ENCODE peak calls at places on chromosomes 2 and 18, in seven cellular contexts. W, Q, N, K, T, C and L are unnamed samples.

GRCh38 chr2:56474412-56475158 is 290.8 kb downstream of the CCDC85A start:
- DNase-seq in W (no peak), Q (no peak), N (no peak), K (peak), T (no peak), C (no peak), L (no peak)

GRCh38 chr2:32289165-32290054 is 11.7 kb downstream of the YIPF4 start:
- DNase-seq in W (no peak), Q (no peak), N (no peak), K (peak), T (no peak), C (no peak), L (no peak)

GRCh38 chr2:238202326-238203103 is 980 bp downstream of the ILKAP start:
- DNase-seq in W (no peak), Q (no peak), N (no peak), K (peak), T (no peak), C (no peak), L (no peak)

GRCh38 chr2:177633910-177634294 is 241.3 kb downstream of the AGPS start:
- DNase-seq in W (no peak), Q (no peak), N (no peak), K (no peak), T (no peak), C (no peak), L (no peak)

GRCh38 chr2:869894-870293 is 80.8 kb upstream of the SNTG2 start:
- DNase-seq in W (no peak), Q (no peak), N (no peak), K (no peak), T (no peak), C (no peak), L (no peak)

GRCh38 chr2:178860551-178860950 is 53.3 kb upstream of the TTN start:
- DNase-seq in W (no peak), Q (no peak), N (no peak), K (no peak), T (no peak), C (no peak), L (no peak)

GRCh38 chr2:157441072-157441454 is 2.8 kb downstream of the CYTIP start:
- DNase-seq in W (no peak), Q (no peak), N (no peak), K (no peak), T (no peak), C (no peak), L (no peak)

GRCh38 chr18:10269226-10269625 is 185.2 kb upstream of the APCDD1 start:
- DNase-seq in W (no peak), Q (no peak), N (no peak), K (no peak), T (no peak), C (no peak), L (no peak)

GRCh38 chr2:20149703-20150030 is 75.3 kb downstream of the SDC1 start:
- DNase-seq in W (no peak), Q (no peak), N (no peak), K (no peak), T (no peak), C (no peak), L (no peak)

GRCh38 chr2:138421971-138422335 is 79.6 kb upstream of the SPOPL start:
- DNase-seq in W (no peak), Q (no peak), N (no peak), K (peak), T (no peak), C (no peak), L (no peak)

GRCh38 chr2:38190542-38191218 is 114.7 kb upstream of the CYP1B1 start:
- DNase-seq in W (no peak), Q (no peak), N (no peak), K (no peak), T (no peak), C (no peak), L (no peak)

GRCh38 chr2:207767461-207768167 is 2.1 kb downstream of the FZD5 start:
- DNase-seq in W (no peak), Q (peak), N (no peak), K (peak), T (peak), C (no peak), L (no peak)

GRCh38 chr18:37547196-37547595 is 18.4 kb downstream of the CELF4 start:
- DNase-seq in W (no peak), Q (no peak), N (no peak), K (no peak), T (no peak), C (no peak), L (no peak)

GRCh38 chr2:188399159-188399558 is 107.5 kb downstream of the GULP1 start:
- DNase-seq in W (no peak), Q (no peak), N (no peak), K (no peak), T (no peak), C (no peak), L (no peak)

GRCh38 chr18:3041857-3042256 is 28.9 kb upstream of the LPIN2 start:
- DNase-seq in W (no peak), Q (no peak), N (no peak), K (no peak), T (no peak), C (no peak), L (no peak)

GRCh38 chr2:127231130-127231865 is 11.2 kb upstream of the CYP27C1 start:
- DNase-seq in W (no peak), Q (no peak), N (no peak), K (no peak), T (no peak), C (no peak), L (no peak)

GRCh38 chr2:148007219-148007900 is 13.2 kb downstream of the ORC4 start:
- DNase-seq in W (no peak), Q (no peak), N (no peak), K (no peak), T (no peak), C (no peak), L (no peak)

GRCh38 chr2:29223851-29224692 is 108.9 kb downstream of the CLIP4 start:
- DNase-seq in W (no peak), Q (peak), N (peak), K (peak), T (no peak), C (no peak), L (peak)

GRCh38 chr2:70898363-70899240 is 37.1 kb upstream of the ATP6V1B1 start:
- DNase-seq in W (no peak), Q (no peak), N (no peak), K (no peak), T (no peak), C (no peak), L (no peak)

GRCh38 chr2:99602475-99602874 is 112.7 kb upstream of the REV1 start:
- DNase-seq in W (no peak), Q (no peak), N (peak), K (no peak), T (no peak), C (no peak), L (peak)

GRCh38 chr2:169803480-169803879 is 4.8 kb downstream of the SSB start:
- DNase-seq in W (no peak), Q (no peak), N (no peak), K (no peak), T (no peak), C (no peak), L (no peak)

GRCh38 chr2:109173311-109174171 is 44.5 kb downstream of the SH3RF3 start:
- DNase-seq in W (no peak), Q (peak), N (no peak), K (no peak), T (no peak), C (no peak), L (no peak)

GRCh38 chr2:240888890-240889573 is 6.9 kb downstream of the MAB21L4 start:
- DNase-seq in W (no peak), Q (no peak), N (no peak), K (no peak), T (no peak), C (no peak), L (no peak)

GRCh38 chr18:63091671-63092364 is 227.8 kb downstream of the BCL2 start:
- DNase-seq in W (no peak), Q (no peak), N (no peak), K (no peak), T (no peak), C (no peak), L (no peak)

GRCh38 chr2:13114391-13114790 is 397.7 kb downstream of the TRIB2 start:
- DNase-seq in W (no peak), Q (no peak), N (peak), K (peak), T (no peak), C (no peak), L (no peak)

GRCh38 chr2:66509326-66509811 is 74.4 kb downstream of the MEIS1 start:
- DNase-seq in W (no peak), Q (no peak), N (peak), K (peak), T (no peak), C (no peak), L (no peak)

GRCh38 chr2:208820289-208820688 is 413.7 kb downstream of the PTH2R start:
- DNase-seq in W (no peak), Q (no peak), N (no peak), K (peak), T (no peak), C (no peak), L (no peak)

GRCh38 chr2:218999881-219000568 is 6.8 kb upstream of the CRYBA2 start:
- DNase-seq in W (no peak), Q (no peak), N (no peak), K (no peak), T (no peak), C (no peak), L (no peak)

GRCh38 chr18:79588636-79589481 is 90.7 kb upstream of the CTDP1 start:
- DNase-seq in W (no peak), Q (peak), N (no peak), K (peak), T (no peak), C (no peak), L (no peak)

GRCh38 chr2:18824915-18825314 is 235.5 kb upstream of the NT5C1B start:
- DNase-seq in W (no peak), Q (no peak), N (no peak), K (no peak), T (no peak), C (no peak), L (no peak)